ENCODE peak calls at places on chromosome 22, in five cellular contexts. One of them, this sample, is unnamed.

GRCh38 chr22:36366291-36366708 is 21.5 kb downstream of the MYH9 start:
- DNase-seq in IMR-90: peak; percentile 68
- DNase-seq in HCT116: no peak
- DNase-seq in mammary epithelial cell: no peak
- DNase-seq in A549: no peak
- DNase-seq in this sample: no peak

GRCh38 chr22:39707351-39707750 is 136.8 kb downstream of the CACNA1I start:
- DNase-seq in mammary epithelial cell: no peak
- DNase-seq in IMR-90: no peak
- DNase-seq in HCT116: no peak
- DNase-seq in A549: no peak
- DNase-seq in this sample: no peak

GRCh38 chr22:30564045-30564765 is 10.3 kb downstream of the GAL3ST1 start:
- DNase-seq in HCT116: no peak
- DNase-seq in mammary epithelial cell: no peak
- DNase-seq in A549: no peak
- DNase-seq in IMR-90: no peak
- DNase-seq in this sample: no peak

GRCh38 chr22:40107756-40108437 is 69.8 kb upstream of the TNRC6B start:
- DNase-seq in A549: no peak
- DNase-seq in mammary epithelial cell: peak; percentile 57
- DNase-seq in IMR-90: peak; percentile 12
- DNase-seq in HCT116: no peak
- DNase-seq in this sample: no peak

GRCh38 chr22:17598318-17598717 is 30.2 kb downstream of the ATP6V1E1 start:
- DNase-seq in A549: no peak
- DNase-seq in mammary epithelial cell: no peak
- DNase-seq in HCT116: no peak
- DNase-seq in IMR-90: no peak
- DNase-seq in this sample: no peak

GRCh38 chr22:30170126-30170525 is 76.4 kb downstream of the LIF start:
- DNase-seq in IMR-90: no peak
- DNase-seq in HCT116: no peak
- DNase-seq in mammary epithelial cell: no peak
- DNase-seq in A549: no peak
- DNase-seq in this sample: no peak

GRCh38 chr22:45587638-45588481 is 83.8 kb upstream of the ATXN10 start:
- DNase-seq in mammary epithelial cell: no peak
- DNase-seq in A549: peak; percentile 40
- DNase-seq in IMR-90: peak; percentile 83
- DNase-seq in HCT116: no peak
- DNase-seq in this sample: peak; percentile 12

GRCh38 chr22:36506637-36507517 is at the start of gene FOXRED2:
- DNase-seq in IMR-90: peak; percentile 68
- DNase-seq in mammary epithelial cell: peak; percentile 64
- DNase-seq in HCT116: no peak
- DNase-seq in A549: peak; percentile 78
- DNase-seq in this sample: peak; percentile 93

GRCh38 chr22:17845340-17845739 is 71.1 kb upstream of the BID start:
- DNase-seq in A549: no peak
- DNase-seq in HCT116: no peak
- DNase-seq in mammary epithelial cell: peak; percentile 90
- DNase-seq in IMR-90: no peak
- DNase-seq in this sample: no peak

GRCh38 chr22:20015971-20016733 is 471 bp downstream of the ARVCF start:
- DNase-seq in mammary epithelial cell: no peak
- DNase-seq in A549: peak; percentile 12
- DNase-seq in IMR-90: no peak
- DNase-seq in HCT116: no peak
- DNase-seq in this sample: peak; percentile 71

GRCh38 chr22:22463855-22464540 is 44.5 kb downstream of the ZNF280B start:
- DNase-seq in mammary epithelial cell: peak; percentile 25
- DNase-seq in A549: peak; percentile 52
- DNase-seq in IMR-90: peak; percentile 57
- DNase-seq in HCT116: peak; percentile 51
- DNase-seq in this sample: no peak

GRCh38 chr22:44309137-44309536 is 3.6 kb downstream of the SHISAL1 start:
- DNase-seq in HCT116: peak; percentile 7
- DNase-seq in mammary epithelial cell: peak; percentile 97
- DNase-seq in A549: peak; percentile 53
- DNase-seq in IMR-90: peak; percentile 98
- DNase-seq in this sample: no peak

GRCh38 chr22:23156286-23156685 is 11.0 kb downstream of the RAB36 start:
- DNase-seq in HCT116: no peak
- DNase-seq in mammary epithelial cell: no peak
- DNase-seq in A549: no peak
- DNase-seq in IMR-90: no peak
- DNase-seq in this sample: no peak

GRCh38 chr22:46068908-46069481 is 81.3 kb upstream of the PPARA start:
- DNase-seq in A549: no peak
- DNase-seq in IMR-90: peak; percentile 49
- DNase-seq in mammary epithelial cell: peak; percentile 78
- DNase-seq in HCT116: no peak
- DNase-seq in this sample: peak; percentile 52

GRCh38 chr22:17554814-17555213 is 8.5 kb upstream of the SLC25A18 start:
- DNase-seq in HCT116: no peak
- DNase-seq in IMR-90: no peak
- DNase-seq in mammary epithelial cell: no peak
- DNase-seq in A549: no peak
- DNase-seq in this sample: no peak

GRCh38 chr22:44465563-44465962 is 32.5 kb downstream of the RTL6 start:
- DNase-seq in mammary epithelial cell: no peak
- DNase-seq in A549: no peak
- DNase-seq in HCT116: no peak
- DNase-seq in IMR-90: no peak
- DNase-seq in this sample: no peak

GRCh38 chr22:40819741-40820140 is 595 bp upstream of the SLC25A17 start:
- DNase-seq in IMR-90: peak; percentile 42
- DNase-seq in HCT116: no peak
- DNase-seq in mammary epithelial cell: no peak
- DNase-seq in A549: no peak
- DNase-seq in this sample: no peak

GRCh38 chr22:45584121-45584570 is 81.5 kb downstream of the FBLN1 start:
- DNase-seq in mammary epithelial cell: no peak
- DNase-seq in IMR-90: peak; percentile 72
- DNase-seq in HCT116: no peak
- DNase-seq in A549: peak; percentile 34
- DNase-seq in this sample: peak; percentile 36

GRCh38 chr22:47928626-47929025 is 1166.2 kb downstream of the TBC1D22A start:
- DNase-seq in IMR-90: no peak
- DNase-seq in HCT116: no peak
- DNase-seq in mammary epithelial cell: no peak
- DNase-seq in A549: no peak
- DNase-seq in this sample: no peak
- H3K9me3 ChIP-seq in IMR-90: peaks cover 42% of the 10 kb centered on the region
- H3K9me3 ChIP-seq in HCT116: peaks cover 7% of the 10 kb centered on the region
- H3K9me3 ChIP-seq in mammary epithelial cell: peaks cover 47% of the 10 kb centered on the region
- H3K9me3 ChIP-seq in A549: no peaks in the 10 kb centered on the region
- H3K9me3 ChIP-seq in this sample: no peaks in the 10 kb centered on the region

DNA sequence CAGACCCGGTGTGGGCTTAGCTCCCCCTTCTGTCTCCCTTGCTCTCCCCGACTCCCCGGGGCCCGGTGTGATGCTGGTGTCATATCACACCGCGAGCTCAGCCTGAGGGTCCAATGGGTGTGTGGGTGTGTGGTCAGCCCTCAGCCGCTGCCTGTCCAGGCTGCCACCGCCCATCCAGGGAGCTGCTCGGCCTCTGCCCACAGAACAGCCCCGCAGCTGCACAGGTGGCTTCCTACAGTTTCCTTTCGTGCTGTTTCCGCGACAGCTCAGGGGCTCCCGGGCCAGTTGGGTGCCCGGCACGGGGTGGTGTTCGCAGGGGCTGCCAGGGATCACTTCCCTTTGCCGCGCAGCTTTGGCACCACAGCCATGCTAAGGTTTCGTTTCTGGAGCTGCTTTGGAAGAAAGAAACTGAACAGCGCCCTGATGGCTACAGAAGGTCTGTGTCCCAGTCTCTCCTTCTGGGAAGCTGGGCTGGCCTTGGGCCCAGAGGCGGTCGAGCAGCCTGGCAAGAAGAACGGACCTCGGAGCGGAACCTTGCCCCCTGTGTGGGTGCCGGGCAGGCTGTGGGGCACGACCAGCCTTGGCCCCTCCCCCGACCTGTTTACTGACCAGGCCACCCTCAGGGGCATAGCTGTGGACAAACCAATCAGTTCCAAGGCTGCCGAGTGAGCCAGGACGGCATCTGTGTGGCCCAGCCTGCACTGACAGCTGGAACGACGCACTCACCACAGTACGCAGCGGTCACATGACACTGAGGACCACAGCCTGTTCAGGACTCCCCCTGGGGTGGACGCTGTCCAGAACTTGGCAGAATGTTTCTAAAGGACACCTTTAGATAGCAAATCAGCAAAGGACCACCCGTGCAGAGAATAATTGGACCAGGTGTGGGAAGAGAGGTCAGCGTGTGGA is 7.0 kb downstream of the PIM3 start:
- DNase-seq in IMR-90: no peak
- DNase-seq in A549: no peak
- DNase-seq in HCT116: no peak
- DNase-seq in mammary epithelial cell: no peak
- DNase-seq in this sample: peak; percentile 77
- TF ChIP-seq CTCF in IMR-90: no peak
- TF ChIP-seq CTCF in A549: no peak
- TF ChIP-seq CTCF in HCT116: no peak
- TF ChIP-seq CTCF in mammary epithelial cell: no peak
- TF ChIP-seq CTCF in this sample: no peak

DNA sequence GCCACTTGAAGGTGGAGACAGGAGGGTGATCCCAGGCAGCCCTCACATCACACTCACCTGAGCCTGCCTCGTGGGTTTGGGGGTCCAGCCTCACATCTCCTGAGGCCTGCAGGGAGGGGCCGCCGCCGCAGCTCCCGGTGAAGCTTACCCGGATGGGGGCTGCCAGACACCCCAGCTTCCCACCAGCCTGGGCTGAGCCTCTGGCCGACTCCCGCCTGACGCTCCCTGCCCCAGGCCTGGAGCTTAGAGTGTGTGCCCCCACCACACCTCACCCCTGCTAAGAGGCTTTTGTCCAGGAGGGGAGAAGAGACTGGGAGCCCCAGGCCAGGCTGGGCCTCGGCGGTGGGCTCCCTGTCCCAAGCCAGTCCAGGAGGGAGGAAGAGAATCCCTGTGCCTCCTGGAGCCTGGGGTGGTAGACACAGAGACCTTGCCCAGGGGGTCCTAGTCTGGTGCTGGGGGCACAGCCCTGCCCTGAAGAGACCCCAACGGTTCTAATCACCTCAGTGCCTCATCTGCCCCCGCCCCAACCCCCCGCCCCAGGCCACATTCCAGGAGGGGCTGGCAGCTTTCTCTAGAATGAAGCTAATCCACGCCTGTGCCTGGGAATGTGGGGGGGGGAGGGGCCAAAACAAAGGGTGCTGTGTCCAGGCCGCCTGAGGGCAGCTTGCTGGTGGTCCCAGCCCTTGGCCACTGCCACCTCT is at the start of gene SLC16A8:
- DNase-seq in mammary epithelial cell: no peak
- DNase-seq in A549: no peak
- DNase-seq in IMR-90: no peak
- DNase-seq in HCT116: no peak
- DNase-seq in this sample: peak; percentile 35
- H3K4me1 ChIP-seq in mammary epithelial cell: peaks cover 16% of the 10 kb centered on the region
- H3K4me1 ChIP-seq in A549: no peaks in the 10 kb centered on the region
- H3K4me1 ChIP-seq in IMR-90: peaks cover 2% of the 10 kb centered on the region
- H3K4me1 ChIP-seq in HCT116: no peaks in the 10 kb centered on the region
- H3K4me1 ChIP-seq in this sample: peaks cover 22% of the 10 kb centered on the region

GRCh38 chr22:48581206-48581766 is 1246.4 kb downstream of the BRD1 start:
- DNase-seq in mammary epithelial cell: no peak
- DNase-seq in IMR-90: no peak
- DNase-seq in A549: no peak
- DNase-seq in HCT116: no peak
- DNase-seq in this sample: peak; percentile 22

GRCh38 chr22:48579915-48580279 is 1247.8 kb downstream of the BRD1 start:
- DNase-seq in IMR-90: no peak
- DNase-seq in HCT116: no peak
- DNase-seq in mammary epithelial cell: no peak
- DNase-seq in A549: no peak
- DNase-seq in this sample: peak; percentile 38

GRCh38 chr22:48581821-48582469 is 1245.7 kb downstream of the BRD1 start:
- DNase-seq in IMR-90: no peak
- DNase-seq in HCT116: no peak
- DNase-seq in mammary epithelial cell: no peak
- DNase-seq in A549: peak; percentile 25
- DNase-seq in this sample: peak; percentile 38

GRCh38 chr22:48579035-48579914 is 1248.4 kb downstream of the BRD1 start:
- DNase-seq in mammary epithelial cell: no peak
- DNase-seq in A549: no peak
- DNase-seq in HCT116: no peak
- DNase-seq in IMR-90: no peak
- DNase-seq in this sample: peak; percentile 43

GRCh38 chr22:48580481-48580970 is 1247.1 kb downstream of the BRD1 start:
- DNase-seq in HCT116: no peak
- DNase-seq in IMR-90: no peak
- DNase-seq in mammary epithelial cell: no peak
- DNase-seq in A549: no peak
- DNase-seq in this sample: peak; percentile 25
- H3K9me3 ChIP-seq in HCT116: peaks cover 6% of the 10 kb centered on the region
- H3K9me3 ChIP-seq in IMR-90: peaks cover 13% of the 10 kb centered on the region
- H3K9me3 ChIP-seq in mammary epithelial cell: peaks cover 46% of the 10 kb centered on the region
- H3K9me3 ChIP-seq in A549: no peaks in the 10 kb centered on the region
- H3K9me3 ChIP-seq in this sample: no peaks in the 10 kb centered on the region

GRCh38 chr22:28329582-28330073 is 350.0 kb downstream of the TTC28 start:
- DNase-seq in HCT116: no peak
- DNase-seq in IMR-90: peak; percentile 26
- DNase-seq in A549: no peak
- DNase-seq in mammary epithelial cell: peak; percentile 73
- DNase-seq in this sample: no peak
- TF ChIP-seq CTCF in HCT116: no peak
- TF ChIP-seq CTCF in IMR-90: no peak
- TF ChIP-seq CTCF in A549: no peak
- TF ChIP-seq CTCF in mammary epithelial cell: no peak
- TF ChIP-seq CTCF in this sample: no peak

DNA sequence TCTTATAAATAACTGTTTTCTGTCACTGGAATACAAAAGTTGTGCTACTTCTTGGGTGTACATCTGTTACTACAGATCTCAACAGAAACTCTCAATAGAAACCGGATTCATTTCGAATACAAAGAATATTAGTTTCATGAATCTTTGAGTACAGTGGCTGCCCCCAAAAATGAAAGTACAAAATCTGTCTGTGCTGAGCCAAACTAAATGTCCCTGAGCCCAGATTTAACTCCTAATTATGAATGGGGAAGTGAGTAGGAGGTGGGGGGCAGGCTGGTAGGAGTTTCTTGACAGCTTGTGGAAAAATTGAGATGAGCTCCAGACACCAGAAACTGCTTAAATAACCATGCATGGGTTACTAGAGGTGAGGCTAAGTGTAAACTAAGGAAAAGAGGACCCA is 41.6 kb downstream of the PITPNB start:
- DNase-seq in A549: no peak
- DNase-seq in IMR-90: no peak
- DNase-seq in mammary epithelial cell: no peak
- DNase-seq in HCT116: no peak
- DNase-seq in this sample: no peak
- H3K4me1 ChIP-seq in A549: peaks cover 8% of the 10 kb centered on the region
- H3K4me1 ChIP-seq in IMR-90: peaks cover 16% of the 10 kb centered on the region
- H3K4me1 ChIP-seq in mammary epithelial cell: peaks cover 9% of the 10 kb centered on the region
- H3K4me1 ChIP-seq in HCT116: no peaks in the 10 kb centered on the region
- H3K4me1 ChIP-seq in this sample: peaks cover 44% of the 10 kb centered on the region

DNA sequence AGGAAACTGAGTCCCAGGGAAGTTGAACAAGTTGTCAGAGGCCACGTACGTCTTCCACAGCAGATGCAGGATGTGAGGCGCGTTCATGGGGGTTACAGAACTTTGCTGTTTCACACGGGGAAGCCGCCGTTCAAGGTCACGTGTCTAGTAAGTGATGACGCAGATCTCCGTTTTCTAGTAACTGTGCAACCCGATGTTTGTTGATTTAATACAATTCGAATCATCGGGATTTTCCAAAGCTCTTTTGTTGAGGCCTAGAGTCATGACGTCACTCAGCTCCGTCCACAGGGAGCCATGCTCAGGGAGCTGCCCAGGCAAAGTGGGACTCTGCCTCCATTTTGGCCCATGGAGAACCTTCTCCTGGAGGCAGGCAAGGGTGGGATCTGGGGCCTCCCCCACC is 1121.8 kb downstream of the TBC1D22A start:
- DNase-seq in A549: peak; percentile 52
- DNase-seq in IMR-90: no peak
- DNase-seq in HCT116: no peak
- DNase-seq in mammary epithelial cell: no peak
- DNase-seq in this sample: no peak
- H3K9me3 ChIP-seq in A549: no peaks in the 10 kb centered on the region
- H3K9me3 ChIP-seq in IMR-90: peaks cover 63% of the 10 kb centered on the region
- H3K9me3 ChIP-seq in HCT116: no peaks in the 10 kb centered on the region
- H3K9me3 ChIP-seq in mammary epithelial cell: peaks cover 54% of the 10 kb centered on the region
- H3K9me3 ChIP-seq in this sample: no peaks in the 10 kb centered on the region

This sample was measured in lower lobe of right lung.